ENCODE peak calls at places on chromosomes 6 and 20, in nine cellular contexts. E is hippocampal formation, G is RWPE1, I is GM23338, A is T-helper 17 cell, R is left ventricle myocardium superior, P is AG08395, B is pancreas, H is OCI-LY7. N is an unnamed sample.

GRCh38 chr6:138724015-138724414 is 49.6 kb upstream of the CCDC28A start:
- DNase-seq in I (no peak), E (no peak), H (no peak), B (no peak), P (no peak), G (no peak), R (peak; percentile 54), A (no peak), N (peak; percentile 55)

GRCh38 chr20:2002365-2002764 is 8.5 kb upstream of the PDYN start:
- DNase-seq in H (no peak), A (no peak), G (no peak), B (no peak), E (no peak), R (no peak), I (no peak), P (no peak), N (no peak)

GRCh38 chr6:20790032-20790791 is 256.0 kb downstream of the CDKAL1 start:
- DNase-seq in E (no peak), A (no peak), R (no peak), I (no peak), G (no peak), B (no peak), P (no peak), H (no peak), N (no peak)

GRCh38 chr20:52295556-52295955 is 104.0 kb upstream of the ZFP64 start:
- DNase-seq in A (no peak), E (no peak), I (no peak), B (no peak), P (no peak), H (no peak), R (no peak), G (no peak), N (no peak)

GRCh38 chr6:18477301-18477941 is 90.3 kb downstream of the RNF144B start:
- DNase-seq in H (peak; percentile 70), G (no peak), A (no peak), E (peak; percentile 10), I (no peak), P (peak; percentile 50), R (no peak), B (no peak), N (no peak)

GRCh38 chr6:70980800-70981199 is 23.9 kb upstream of the B3GAT2 start:
- DNase-seq in I (no peak), E (no peak), R (no peak), H (no peak), A (no peak), P (no peak), B (no peak), G (no peak), N (no peak)

GRCh38 chr6:133756046-133756445 is 132.9 kb upstream of the TCF21 start:
- DNase-seq in G (no peak), A (no peak), R (no peak), B (no peak), H (no peak), E (no peak), P (peak; percentile 48), I (no peak), N (no peak)

GRCh38 chr20:2330090-2330695 is 34.4 kb downstream of the TGM3 start:
- DNase-seq in G (no peak), H (no peak), A (no peak), B (no peak), R (no peak), E (no peak), P (no peak), I (no peak), N (no peak)

GRCh38 chr6:49915035-49915434 is 48.7 kb upstream of the CRISP1 start:
- DNase-seq in G (no peak), E (no peak), P (no peak), R (peak; percentile 56), I (no peak), A (no peak), B (no peak), H (no peak), N (peak; percentile 42)

GRCh38 chr6:74431873-74432272 is 735.9 kb downstream of the CD109 start:
- DNase-seq in P (no peak), E (no peak), R (no peak), G (peak; percentile 3), B (no peak), A (no peak), I (no peak), H (no peak), N (no peak)

GRCh38 chr6:35754452-35755321 is 17.9 kb downstream of the ARMC12 start:
- DNase-seq in A (no peak), I (no peak), P (no peak), H (no peak), R (no peak), G (no peak), B (no peak), E (no peak), N (no peak)

GRCh38 chr6:42010185-42010872 is 40.0 kb upstream of the TAF8 start:
- DNase-seq in B (no peak), I (peak; percentile 71), H (peak; percentile 96), G (no peak), A (no peak), R (no peak), P (no peak), E (no peak), N (no peak)

GRCh38 chr6:129114992-129115391 is 232.1 kb downstream of the LAMA2 start:
- DNase-seq in A (no peak), H (no peak), P (no peak), E (no peak), I (no peak), R (no peak), B (no peak), G (no peak), N (no peak)

GRCh38 chr20:51493346-51493791 is 49.1 kb downstream of the NFATC2 start:
- DNase-seq in G (no peak), P (no peak), R (no peak), E (no peak), H (no peak), B (no peak), A (no peak), I (no peak), N (no peak)

GRCh38 chr6:40539853-40540252 is 47.3 kb downstream of the LRFN2 start:
- DNase-seq in I (no peak), H (no peak), R (no peak), G (no peak), B (no peak), E (no peak), P (no peak), A (no peak), N (no peak)

GRCh38 chr6:31978831-31979230 is 3.0 kb upstream of the C4A start:
- DNase-seq in E (no peak), I (no peak), H (no peak), R (no peak), G (no peak), P (no peak), B (peak; percentile 4), A (no peak), N (no peak)

GRCh38 chr20:22060610-22061009 is 355.1 kb downstream of the PAX1 start:
- DNase-seq in B (no peak), H (no peak), I (no peak), P (no peak), R (no peak), A (no peak), E (no peak), G (no peak), N (no peak)

GRCh38 chr6:15066433-15067337 is 179.2 kb upstream of the JARID2 start:
- DNase-seq in E (no peak), H (no peak), G (peak; percentile 88), R (no peak), I (no peak), B (no peak), A (no peak), P (peak; percentile 69), N (peak; percentile 45)

GRCh38 chr20:21956591-21956990 is 251.1 kb downstream of the PAX1 start:
- DNase-seq in P (no peak), R (no peak), G (no peak), H (no peak), E (no peak), A (no peak), I (no peak), B (no peak), N (no peak)

GRCh38 chr20:50029697-50030428 is 47.1 kb downstream of the SNAI1 start:
- DNase-seq in R (peak; percentile 61), A (no peak), I (no peak), G (peak; percentile 54), E (no peak), H (no peak), P (peak; percentile 94), B (no peak), N (peak; percentile 72)

GRCh38 chr6:76876922-76877553 is 586.3 kb downstream of the HTR1B start:
- DNase-seq in P (no peak), R (no peak), I (peak; percentile 96), H (no peak), E (no peak), A (no peak), B (no peak), G (peak; percentile 66), N (peak; percentile 12)

GRCh38 chr20:35135867-35136586 is 11.1 kb downstream of the EDEM2 start:
- DNase-seq in P (peak; percentile 51), A (no peak), R (peak; percentile 36), E (no peak), H (no peak), I (no peak), G (no peak), B (no peak), N (peak; percentile 57)

GRCh38 chr6:47145212-47145611 is 103.1 kb upstream of the ADGRF1 start:
- DNase-seq in E (no peak), P (no peak), B (no peak), G (no peak), H (no peak), R (no peak), A (no peak), I (no peak), N (no peak)

GRCh38 chr20:64030371-64031134 is 5.4 kb upstream of the C20orf204 start:
- DNase-seq in H (no peak), P (no peak), G (no peak), E (no peak), R (no peak), A (no peak), B (no peak), I (no peak), N (no peak)

GRCh38 chr6:72084992-72085569 is 198.7 kb downstream of the RIMS1 start:
- DNase-seq in E (peak; percentile 54), B (no peak), G (no peak), R (no peak), H (peak; percentile 37), P (peak; percentile 9), I (peak; percentile 46), A (no peak), N (no peak)

GRCh38 chr6:170097505-170098427 is 193.1 kb downstream of the DLL1 start:
- DNase-seq in G (no peak), E (no peak), P (no peak), H (no peak), B (peak; percentile 39), I (no peak), R (no peak), A (no peak), N (no peak)

GRCh38 chr20:52150440-52151258 is 40.9 kb downstream of the ZFP64 start:
- DNase-seq in R (no peak), E (peak; percentile 56), A (no peak), H (peak; percentile 51), P (peak; percentile 53), B (no peak), I (peak; percentile 61), G (peak; percentile 70), N (no peak)

GRCh38 chr20:41347523-41348429 is 7.2 kb downstream of the LPIN3 start:
- DNase-seq in I (no peak), G (no peak), A (no peak), P (no peak), E (no peak), H (no peak), R (peak; percentile 71), B (no peak), N (peak; percentile 71)

GRCh38 chr20:38337561-38338140 is 8.6 kb upstream of the LBP start:
- DNase-seq in G (peak; percentile 63), P (no peak), A (no peak), I (peak; percentile 96), R (no peak), B (no peak), H (peak; percentile 29), E (peak; percentile 7), N (no peak)

GRCh38 chr20:31833130-31833930 is 12.1 kb downstream of the FOXS1 start:
- DNase-seq in I (peak; percentile 98), G (peak; percentile 74), H (peak; percentile 62), P (peak; percentile 58), B (peak; percentile 80), R (peak; percentile 80), A (peak; percentile 43), E (no peak), N (peak; percentile 80)

N was measured in Right ventricle myocardium superior.